ENCODE peak calls at places on chromosomes 4 and X, in six cellular contexts. One of them, this sample, is unnamed.

GRCh38 chrX:68710870-68711576 is 63.6 kb downstream of the STARD8 start:
- DNase-seq in brain microvascular endothelial cell: peak; percentile 32
- DNase-seq in DND-41: no peak
- DNase-seq in lower lobe of right lung: no peak
- DNase-seq in GM23338: peak; percentile 76
- DNase-seq in naive thymus-derived CD4-positive, alpha-beta T cell: no peak
- DNase-seq in this sample: no peak

GRCh38 chr4:7167706-7168105 is 24.6 kb upstream of the SORCS2 start:
- DNase-seq in brain microvascular endothelial cell: no peak
- DNase-seq in DND-41: no peak
- DNase-seq in lower lobe of right lung: no peak
- DNase-seq in GM23338: no peak
- DNase-seq in naive thymus-derived CD4-positive, alpha-beta T cell: no peak
- DNase-seq in this sample: no peak

GRCh38 chrX:153475751-153476281 is 5.4 kb upstream of the HAUS7 start:
- DNase-seq in brain microvascular endothelial cell: no peak
- DNase-seq in DND-41: no peak
- DNase-seq in lower lobe of right lung: no peak
- DNase-seq in GM23338: no peak
- DNase-seq in naive thymus-derived CD4-positive, alpha-beta T cell: no peak
- DNase-seq in this sample: no peak

GRCh38 chr4:69051576-69051943 is 44.7 kb upstream of the UGT2B7 start:
- DNase-seq in brain microvascular endothelial cell: no peak
- DNase-seq in DND-41: no peak
- DNase-seq in lower lobe of right lung: no peak
- DNase-seq in GM23338: no peak
- DNase-seq in naive thymus-derived CD4-positive, alpha-beta T cell: no peak
- DNase-seq in this sample: no peak

GRCh38 chr4:174119051-174119450 is 164.4 kb downstream of the FBXO8 start:
- DNase-seq in brain microvascular endothelial cell: peak; percentile 24
- DNase-seq in DND-41: no peak
- DNase-seq in lower lobe of right lung: no peak
- DNase-seq in GM23338: no peak
- DNase-seq in naive thymus-derived CD4-positive, alpha-beta T cell: no peak
- DNase-seq in this sample: no peak

GRCh38 chrX:33211356-33212254 is at the start of gene DMD:
- DNase-seq in brain microvascular endothelial cell: peak; percentile 89
- DNase-seq in DND-41: no peak
- DNase-seq in lower lobe of right lung: peak; percentile 37
- DNase-seq in GM23338: peak; percentile 27
- DNase-seq in naive thymus-derived CD4-positive, alpha-beta T cell: no peak
- DNase-seq in this sample: peak; percentile 14

GRCh38 chrX:155592331-155592730 is 20.4 kb downstream of the TMLHE start:
- DNase-seq in brain microvascular endothelial cell: no peak
- DNase-seq in DND-41: no peak
- DNase-seq in lower lobe of right lung: no peak
- DNase-seq in GM23338: no peak
- DNase-seq in naive thymus-derived CD4-positive, alpha-beta T cell: no peak
- DNase-seq in this sample: no peak

GRCh38 chr4:59571805-59572430 is 1628.2 kb upstream of the ADGRL3 start:
- DNase-seq in brain microvascular endothelial cell: no peak
- DNase-seq in DND-41: no peak
- DNase-seq in lower lobe of right lung: no peak
- DNase-seq in GM23338: no peak
- DNase-seq in naive thymus-derived CD4-positive, alpha-beta T cell: no peak
- DNase-seq in this sample: no peak

GRCh38 chrX:148380614-148381561 is 119.5 kb upstream of the AFF2 start:
- DNase-seq in brain microvascular endothelial cell: no peak
- DNase-seq in DND-41: peak; percentile 73
- DNase-seq in lower lobe of right lung: no peak
- DNase-seq in GM23338: no peak
- DNase-seq in naive thymus-derived CD4-positive, alpha-beta T cell: peak; percentile 25
- DNase-seq in this sample: no peak

GRCh38 chr4:84494518-84494917 is 4.6 kb downstream of the NKX6-1 start:
- DNase-seq in brain microvascular endothelial cell: no peak
- DNase-seq in DND-41: no peak
- DNase-seq in lower lobe of right lung: no peak
- DNase-seq in GM23338: no peak
- DNase-seq in naive thymus-derived CD4-positive, alpha-beta T cell: no peak
- DNase-seq in this sample: no peak

GRCh38 chr4:84497835-84498202 is 1.3 kb downstream of the NKX6-1 start:
- DNase-seq in brain microvascular endothelial cell: no peak
- DNase-seq in DND-41: no peak
- DNase-seq in lower lobe of right lung: no peak
- DNase-seq in GM23338: no peak
- DNase-seq in naive thymus-derived CD4-positive, alpha-beta T cell: no peak
- DNase-seq in this sample: no peak

GRCh38 chr4:84496356-84497219 is 2.5 kb downstream of the NKX6-1 start:
- DNase-seq in brain microvascular endothelial cell: no peak
- DNase-seq in DND-41: no peak
- DNase-seq in lower lobe of right lung: no peak
- DNase-seq in GM23338: peak; percentile 73
- DNase-seq in naive thymus-derived CD4-positive, alpha-beta T cell: no peak
- DNase-seq in this sample: no peak

GRCh38 chr4:84497220-84497834 is 1.8 kb downstream of the NKX6-1 start:
- DNase-seq in brain microvascular endothelial cell: no peak
- DNase-seq in DND-41: no peak
- DNase-seq in lower lobe of right lung: no peak
- DNase-seq in GM23338: peak; percentile 34
- DNase-seq in naive thymus-derived CD4-positive, alpha-beta T cell: no peak
- DNase-seq in this sample: no peak

GRCh38 chr4:84495448-84496221 is 3.5 kb downstream of the NKX6-1 start:
- DNase-seq in brain microvascular endothelial cell: no peak
- DNase-seq in DND-41: no peak
- DNase-seq in lower lobe of right lung: no peak
- DNase-seq in GM23338: peak; percentile 57
- DNase-seq in naive thymus-derived CD4-positive, alpha-beta T cell: no peak
- DNase-seq in this sample: no peak
- H3K4me3 ChIP-seq in brain microvascular endothelial cell: peak overlapping the region; percentile 68
- H3K4me3 ChIP-seq in DND-41: no peak overlapping the region
- H3K4me3 ChIP-seq in lower lobe of right lung: no peak overlapping the region
- H3K4me3 ChIP-seq in GM23338: peak overlapping the region; percentile 86
- H3K4me3 ChIP-seq in naive thymus-derived CD4-positive, alpha-beta T cell: no peak overlapping the region
- H3K4me3 ChIP-seq in this sample: no peak overlapping the region

GRCh38 chr4:152606800-152607577 is 71.1 kb upstream of the FBXW7 start:
- DNase-seq in brain microvascular endothelial cell: no peak
- DNase-seq in DND-41: no peak
- DNase-seq in lower lobe of right lung: no peak
- DNase-seq in GM23338: peak; percentile 51
- DNase-seq in naive thymus-derived CD4-positive, alpha-beta T cell: peak; percentile 7
- DNase-seq in this sample: no peak
- H3K27ac ChIP-seq in brain microvascular endothelial cell: no peak overlapping the region
- H3K27ac ChIP-seq in DND-41: no peak overlapping the region
- H3K27ac ChIP-seq in lower lobe of right lung: no peak overlapping the region
- H3K27ac ChIP-seq in GM23338: no peak overlapping the region
- H3K27ac ChIP-seq in naive thymus-derived CD4-positive, alpha-beta T cell: no peak overlapping the region
- H3K27ac ChIP-seq in this sample: no peak overlapping the region

DNA sequence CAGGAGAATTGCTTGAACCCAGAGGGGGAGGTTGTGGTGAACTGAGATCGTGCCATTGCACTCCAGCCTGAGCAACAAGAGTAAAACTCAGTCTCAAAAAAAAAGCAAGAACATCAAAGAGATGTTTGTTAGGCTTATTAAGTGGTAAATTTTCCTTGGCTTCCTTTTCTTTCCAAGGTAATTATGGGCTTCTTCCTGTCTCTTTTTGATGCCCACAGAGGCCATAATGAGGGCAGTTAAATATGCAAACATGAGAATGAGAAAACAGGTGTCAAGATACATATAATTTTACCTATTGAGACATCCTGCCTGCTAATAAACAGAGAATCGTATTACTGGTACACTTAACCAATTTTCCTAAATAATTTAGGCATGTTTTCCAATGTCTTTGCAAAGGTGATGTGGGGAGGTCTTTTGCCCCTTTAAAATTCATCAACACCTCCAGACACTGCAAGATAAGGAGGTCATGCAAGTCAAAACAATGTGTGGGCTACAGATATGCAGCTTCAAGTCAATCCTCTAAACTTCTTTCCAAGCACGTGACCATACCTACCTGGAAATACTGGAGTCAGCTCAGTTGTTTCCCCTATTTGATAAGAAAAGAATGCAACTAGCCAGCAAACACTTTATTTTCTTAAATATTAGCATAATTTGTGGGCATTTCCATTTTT is 2.7 kb downstream of the SLC39A8 start:
- DNase-seq in brain microvascular endothelial cell: no peak
- DNase-seq in DND-41: no peak
- DNase-seq in lower lobe of right lung: no peak
- DNase-seq in GM23338: no peak
- DNase-seq in naive thymus-derived CD4-positive, alpha-beta T cell: no peak
- DNase-seq in this sample: no peak
- H3K4me3 ChIP-seq in brain microvascular endothelial cell: no peak overlapping the region
- H3K4me3 ChIP-seq in DND-41: peak overlapping the region; percentile 72
- H3K4me3 ChIP-seq in lower lobe of right lung: peak overlapping the region; percentile 73
- H3K4me3 ChIP-seq in GM23338: peak overlapping the region; percentile 82
- H3K4me3 ChIP-seq in naive thymus-derived CD4-positive, alpha-beta T cell: peak overlapping the region; percentile 87
- H3K4me3 ChIP-seq in this sample: no peak overlapping the region

DNA sequence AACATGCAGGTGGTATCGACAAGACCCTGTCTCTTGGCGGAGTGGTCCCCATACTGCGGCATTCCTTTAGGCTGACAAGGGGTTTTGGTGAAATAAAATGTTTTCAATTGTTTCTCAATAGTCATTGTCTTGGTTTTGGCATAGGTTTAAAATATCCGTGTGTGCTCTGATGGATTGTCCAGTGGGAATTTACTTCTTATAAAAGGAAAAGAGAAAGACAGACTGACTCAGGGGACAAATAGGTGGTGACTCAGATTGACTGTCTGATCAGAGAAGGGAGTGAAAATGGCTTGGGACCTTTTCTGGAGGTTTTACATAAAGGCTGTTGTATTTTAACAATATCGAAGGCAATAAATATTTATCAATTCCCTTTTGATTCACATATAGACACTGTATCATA is 129.8 kb downstream of the SORBS2 start:
- DNase-seq in brain microvascular endothelial cell: peak; percentile 78
- DNase-seq in DND-41: no peak
- DNase-seq in lower lobe of right lung: no peak
- DNase-seq in GM23338: no peak
- DNase-seq in naive thymus-derived CD4-positive, alpha-beta T cell: no peak
- DNase-seq in this sample: no peak
- H3K27ac ChIP-seq in brain microvascular endothelial cell: peak overlapping the region; percentile 66
- H3K27ac ChIP-seq in DND-41: no peak overlapping the region
- H3K27ac ChIP-seq in lower lobe of right lung: no peak overlapping the region
- H3K27ac ChIP-seq in GM23338: no peak overlapping the region
- H3K27ac ChIP-seq in naive thymus-derived CD4-positive, alpha-beta T cell: no peak overlapping the region
- H3K27ac ChIP-seq in this sample: peak overlapping the region; percentile 69

DNA sequence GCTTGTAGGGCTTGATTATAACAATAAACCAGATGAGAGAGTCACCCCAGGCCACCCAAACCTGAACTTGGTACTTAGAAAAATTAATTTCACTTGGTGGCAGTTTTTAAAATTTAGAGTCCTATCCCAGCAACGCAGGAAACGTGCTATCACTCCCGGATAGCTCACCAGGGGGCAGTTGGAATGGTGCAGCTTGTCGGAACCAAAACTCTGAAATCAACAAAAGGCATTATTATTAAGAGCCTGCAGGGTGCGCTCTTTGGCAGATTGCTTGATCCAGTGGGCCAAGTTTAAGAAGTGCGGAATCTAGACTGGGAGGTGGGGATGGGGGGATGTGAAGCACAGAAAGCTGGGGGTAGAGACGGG is 2.4 kb downstream of the FRAS1 start:
- DNase-seq in brain microvascular endothelial cell: peak; percentile 60
- DNase-seq in DND-41: no peak
- DNase-seq in lower lobe of right lung: peak; percentile 47
- DNase-seq in GM23338: peak; percentile 97
- DNase-seq in naive thymus-derived CD4-positive, alpha-beta T cell: no peak
- DNase-seq in this sample: no peak
- H3K4me3 ChIP-seq in brain microvascular endothelial cell: peak overlapping the region; percentile 68
- H3K4me3 ChIP-seq in DND-41: no peak overlapping the region
- H3K4me3 ChIP-seq in lower lobe of right lung: peak overlapping the region; percentile 61
- H3K4me3 ChIP-seq in GM23338: peak overlapping the region; percentile 95
- H3K4me3 ChIP-seq in naive thymus-derived CD4-positive, alpha-beta T cell: peak overlapping the region; percentile 57
- H3K4me3 ChIP-seq in this sample: peak overlapping the region; percentile 70

DNA sequence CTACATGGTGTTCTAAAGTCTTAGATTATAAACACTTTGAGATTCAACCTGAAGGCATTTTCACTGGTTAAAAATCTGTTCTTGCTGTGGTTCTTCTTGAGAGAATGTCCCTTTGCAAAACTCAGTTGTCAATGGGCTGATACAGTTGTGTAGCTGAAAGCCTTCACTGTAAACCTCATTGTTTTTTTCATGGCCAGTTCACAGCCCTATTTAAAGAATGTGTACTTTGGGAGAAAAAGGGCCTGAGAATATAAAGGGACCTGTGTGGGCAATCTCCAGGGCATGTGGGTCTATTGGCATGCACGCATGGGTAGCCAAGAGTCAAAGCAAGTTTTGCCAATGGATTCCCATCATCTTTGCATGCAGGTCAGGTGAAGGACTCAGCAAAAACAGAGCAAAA is 7.8 kb upstream of the MAP7D3 start:
- DNase-seq in brain microvascular endothelial cell: no peak
- DNase-seq in DND-41: no peak
- DNase-seq in lower lobe of right lung: no peak
- DNase-seq in GM23338: no peak
- DNase-seq in naive thymus-derived CD4-positive, alpha-beta T cell: no peak
- DNase-seq in this sample: no peak
- H3K27ac ChIP-seq in brain microvascular endothelial cell: peak overlapping the region; percentile 16
- H3K27ac ChIP-seq in DND-41: no peak overlapping the region
- H3K27ac ChIP-seq in lower lobe of right lung: peak overlapping the region; percentile 24
- H3K27ac ChIP-seq in GM23338: no peak overlapping the region
- H3K27ac ChIP-seq in naive thymus-derived CD4-positive, alpha-beta T cell: no peak overlapping the region
- H3K27ac ChIP-seq in this sample: no peak overlapping the region